ENCODE peak calls at places on chromosomes 16 and 17, in six cellular contexts. V, N, A, U, P and Z are unnamed samples.

GRCh38 chr16:78675312-78675711 is 575.9 kb downstream of the WWOX start:
- DNase-seq in V (no peak), N (no peak), A (peak; percentile 7), U (no peak), P (no peak), Z (no peak)

GRCh38 chr17:51260960-51261958 is 913 bp downstream of the UTP18 start:
- DNase-seq in V (peak; percentile 35), N (peak; percentile 90), A (peak; percentile 49), U (peak; percentile 78), P (no peak), Z (peak; percentile 84)

GRCh38 chr16:50884066-50884860 is 142.4 kb downstream of the CYLD start:
- DNase-seq in V (no peak), N (peak; percentile 94), A (peak; percentile 30), U (peak; percentile 72), P (no peak), Z (peak; percentile 87)

GRCh38 chr16:53358884-53359283 is 75.4 kb upstream of the RBL2 start:
- DNase-seq in V (no peak), N (no peak), A (no peak), U (no peak), P (no peak), Z (no peak)

GRCh38 chr17:7204828-7205461 is 14.7 kb downstream of the DLG4 start:
- DNase-seq in V (peak; percentile 43), N (peak; percentile 97), A (no peak), U (peak; percentile 96), P (peak; percentile 67), Z (peak; percentile 98)

GRCh38 chr16:10579575-10579964 is 828 bp downstream of the EMP2 start:
- DNase-seq in V (no peak), N (no peak), A (no peak), U (no peak), P (no peak), Z (no peak)

GRCh38 chr17:17088104-17088485 is 45.8 kb downstream of the MPRIP start:
- DNase-seq in V (no peak), N (no peak), A (no peak), U (peak; percentile 68), P (no peak), Z (no peak)

GRCh38 chr17:14575349-14575966 is 274.6 kb downstream of the HS3ST3B1 start:
- DNase-seq in V (no peak), N (no peak), A (peak; percentile 28), U (no peak), P (no peak), Z (no peak)

GRCh38 chr16:48959204-48959603 is 322.4 kb downstream of the CBLN1 start:
- DNase-seq in V (no peak), N (no peak), A (no peak), U (no peak), P (no peak), Z (no peak)

GRCh38 chr17:46770818-46771600 is 47.5 kb downstream of the WNT3 start:
- DNase-seq in V (no peak), N (peak; percentile 75), A (peak; percentile 50), U (peak; percentile 84), P (no peak), Z (peak; percentile 52)

GRCh38 chr16:11736903-11737302 is 5.8 kb downstream of the TXNDC11 start:
- DNase-seq in V (no peak), N (no peak), A (no peak), U (no peak), P (no peak), Z (no peak)

GRCh38 chr16:19323596-19323995 is 38.1 kb downstream of the CLEC19A start:
- DNase-seq in V (no peak), N (no peak), A (no peak), U (no peak), P (no peak), Z (no peak)

GRCh38 chr17:64040201-64040600 is 19.8 kb upstream of the ICAM2 start:
- DNase-seq in V (no peak), N (no peak), A (no peak), U (no peak), P (no peak), Z (no peak)

GRCh38 chr17:16005641-16006040 is 6.0 kb downstream of the TTC19 start:
- DNase-seq in V (no peak), N (no peak), A (no peak), U (no peak), P (no peak), Z (no peak)

GRCh38 chr16:49602201-49603041 is 228.8 kb downstream of the C16orf78 start:
- DNase-seq in V (no peak), N (peak; percentile 51), A (no peak), U (no peak), P (no peak), Z (no peak)

GRCh38 chr17:59466943-59467801 is 98.2 kb upstream of the DHX40 start:
- DNase-seq in V (no peak), N (no peak), A (peak; percentile 41), U (no peak), P (no peak), Z (no peak)

GRCh38 chr16:9123871-9124270 is 32.4 kb downstream of the HAPSTR1 start:
- DNase-seq in V (peak; percentile 54), N (peak; percentile 33), A (no peak), U (no peak), P (no peak), Z (no peak)

GRCh38 chr17:40177275-40177874 is at the start of gene RAPGEFL1:
- DNase-seq in V (no peak), N (peak; percentile 86), A (no peak), U (peak; percentile 93), P (peak; percentile 17), Z (peak; percentile 88)

GRCh38 chr17:45677770-45678169 is 106.3 kb upstream of the CRHR1 start:
- DNase-seq in V (no peak), N (no peak), A (no peak), U (no peak), P (no peak), Z (no peak)

GRCh38 chr16:72910875-72911274 is 137.1 kb downstream of the ZFHX3 start:
- DNase-seq in V (no peak), N (no peak), A (no peak), U (no peak), P (no peak), Z (no peak)

GRCh38 chr17:70521821-70522256 is 352.5 kb downstream of the KCNJ2 start:
- DNase-seq in V (no peak), N (no peak), A (no peak), U (no peak), P (no peak), Z (no peak)

GRCh38 chr17:54900457-54901229 is at the start of gene TOM1L1:
- DNase-seq in V (peak; percentile 86), N (peak; percentile 84), A (peak; percentile 87), U (peak; percentile 74), P (no peak), Z (peak; percentile 81)

GRCh38 chr17:28940675-28941074 is 10.6 kb downstream of the PHF12 start:
- DNase-seq in V (no peak), N (no peak), A (no peak), U (no peak), P (no peak), Z (no peak)

GRCh38 chr17:28940142-28940541 is 11.2 kb downstream of the PHF12 start:
- DNase-seq in V (no peak), N (no peak), A (no peak), U (no peak), P (no peak), Z (no peak)

GRCh38 chr17:28935744-28936460 is 15.4 kb downstream of the PHF12 start:
- DNase-seq in V (no peak), N (no peak), A (no peak), U (no peak), P (no peak), Z (no peak)

GRCh38 chr17:28937044-28937729 is 14.1 kb downstream of the PHF12 start:
- DNase-seq in V (no peak), N (no peak), A (peak; percentile 85), U (no peak), P (no peak), Z (no peak)

GRCh38 chr17:28938552-28938951 is 12.8 kb downstream of the PHF12 start:
- DNase-seq in V (no peak), N (no peak), A (no peak), U (no peak), P (no peak), Z (no peak)
- TF ChIP-seq ATF3 in V (no peak), N (no peak), A (no peak), U (no peak), P (no peak), Z (no peak)

DNA sequence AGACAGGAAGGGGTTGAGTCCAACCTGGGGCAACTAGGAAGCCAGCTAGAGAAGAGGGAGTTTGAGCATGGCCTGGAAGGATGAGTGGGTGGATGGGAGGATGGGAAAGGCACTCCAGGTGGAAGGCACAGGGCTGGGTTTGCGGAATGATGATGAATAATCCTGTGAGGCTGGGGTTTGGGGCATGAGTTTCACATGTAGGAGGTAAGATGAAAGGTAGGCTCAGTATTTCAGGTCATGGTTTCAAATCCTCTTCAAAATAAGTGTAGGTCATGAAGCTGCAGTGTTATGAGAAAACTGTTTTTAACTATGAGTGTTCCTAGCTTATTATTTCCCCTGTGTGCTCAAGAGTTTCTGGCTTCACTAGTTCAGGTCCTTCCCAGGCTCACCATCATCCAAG is 130.3 kb downstream of the SKAP1 start:
- DNase-seq in V (no peak), N (no peak), A (no peak), U (no peak), P (peak; percentile 57), Z (no peak)
- TF ChIP-seq ATF3 in V (no peak), N (no peak), A (no peak), U (no peak), P (no peak), Z (no peak)

DNA sequence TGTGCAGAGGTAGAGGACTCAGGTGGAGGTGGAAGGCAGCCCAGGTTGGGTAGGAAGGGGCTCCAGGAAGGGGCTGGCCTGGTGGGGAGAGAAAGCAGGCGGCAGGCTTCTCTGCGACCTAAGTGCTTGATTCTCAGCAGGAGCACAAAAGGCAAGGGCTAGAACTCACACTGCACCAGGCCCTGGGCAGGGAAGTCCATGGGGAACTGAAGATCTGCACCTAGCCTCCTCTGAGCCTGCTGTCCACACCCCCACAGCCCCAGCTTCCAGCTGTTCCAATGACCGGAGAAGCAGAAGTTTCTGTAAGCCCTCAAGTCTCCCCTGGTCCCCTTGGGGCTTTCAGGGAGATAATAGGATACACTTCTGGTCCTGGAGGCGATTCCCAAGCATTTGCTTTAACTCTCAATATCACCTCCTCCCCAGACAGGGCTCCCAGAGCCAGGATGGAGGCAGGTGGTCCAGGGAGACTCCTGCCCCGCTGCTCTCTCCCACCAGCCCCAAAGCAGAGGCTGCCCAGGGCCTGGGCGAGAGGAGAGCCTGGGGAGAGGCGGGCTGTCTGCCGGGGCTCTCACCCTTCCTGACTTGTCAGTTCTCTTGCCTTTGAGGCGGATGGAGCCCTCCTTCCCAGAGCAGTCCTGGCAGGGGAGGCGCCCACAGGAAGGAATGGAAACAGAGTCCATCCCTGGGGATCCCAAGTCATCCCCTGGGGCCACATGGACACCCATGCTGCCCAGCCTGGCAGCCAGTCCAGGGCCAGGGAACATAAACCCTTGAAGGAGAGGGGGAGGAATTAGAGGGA is 126.1 kb downstream of the RBFOX3 start:
- DNase-seq in V (no peak), N (no peak), A (no peak), U (no peak), P (no peak), Z (no peak)
- TF ChIP-seq ATF3 in V (no peak), N (no peak), A (no peak), U (no peak), P (no peak), Z (no peak)

DNA sequence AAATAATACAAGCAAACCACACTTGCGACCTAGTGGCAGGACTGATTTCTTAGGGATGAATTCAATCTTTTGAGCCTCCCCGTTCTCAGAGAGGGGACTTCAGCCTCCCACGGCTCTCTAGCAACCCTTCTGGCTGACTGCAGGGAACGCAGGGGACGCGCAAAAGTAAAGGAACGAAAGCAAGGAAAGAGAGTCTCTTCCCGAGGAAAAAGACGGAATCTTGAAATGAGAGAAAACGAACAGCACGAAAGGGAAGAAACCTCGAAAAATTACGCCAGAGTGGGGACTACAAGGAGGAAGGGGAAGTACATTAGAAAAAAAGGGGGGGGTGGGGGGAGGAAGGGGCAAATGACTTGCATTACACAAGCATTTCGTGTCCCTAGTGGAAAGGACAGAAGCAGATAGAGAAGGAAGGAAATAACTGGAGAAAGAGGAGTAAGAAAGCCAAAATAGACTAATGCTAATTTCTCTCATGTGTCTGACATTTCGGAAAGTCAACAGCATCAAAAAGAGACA is 1.2 kb downstream of the GRB2 start:
- DNase-seq in V (peak; percentile 69), N (no peak), A (peak; percentile 83), U (peak; percentile 71), P (no peak), Z (peak; percentile 77)
- TF ChIP-seq ATF3 in V (no peak), N (no peak), A (no peak), U (no peak), P (no peak), Z (no peak)